ENCODE peak calls at places on chromosomes 3 and 15, in four cellular contexts. U is A673, E is kidney, I is cardiac muscle cell. K is an unnamed sample.

GRCh38 chr15:70833897-70834765 is 19.8 kb downstream of the LARP6 start:
- DNase-seq in U (peak; percentile 84), I (peak; percentile 74), E (no peak), K (no peak)

GRCh38 chr15:75720787-75721461 is 8.3 kb upstream of the CSPG4 start:
- DNase-seq in E (peak; percentile 92), U (peak; percentile 71), I (no peak), K (no peak)

GRCh38 chr15:25875551-25875950 is 12.4 kb upstream of the ATP10A start:
- DNase-seq in I (no peak), U (no peak), E (no peak), K (no peak)

GRCh38 chr3:28234454-28234853 is 7.0 kb upstream of the CMC1 start:
- DNase-seq in E (no peak), U (no peak), I (no peak), K (no peak)

GRCh38 chr15:87561641-87562040 is 694.9 kb downstream of the NTRK3 start:
- DNase-seq in U (no peak), I (no peak), E (no peak), K (no peak)

GRCh38 chr3:195224156-195224979 is 46.6 kb downstream of the XXYLT1 start:
- DNase-seq in U (peak; percentile 62), I (no peak), E (no peak), K (no peak)

GRCh38 chr3:69009559-69010410 is 3.7 kb downstream of the EOGT start:
- DNase-seq in U (no peak), E (no peak), I (peak; percentile 92), K (peak; percentile 20)

GRCh38 chr3:123272547-123272946 is 70.8 kb downstream of the SEC22A start:
- DNase-seq in I (peak; percentile 14), U (peak; percentile 24), E (no peak), K (no peak)

GRCh38 chr15:68055224-68055705 is 1.1 kb downstream of the PIAS1 start:
- DNase-seq in U (peak; percentile 68), I (peak; percentile 52), E (no peak), K (peak; percentile 19)

GRCh38 chr3:65112751-65113300 is 425.0 kb upstream of the ADAMTS9 start:
- DNase-seq in E (no peak), I (no peak), U (no peak), K (no peak)

GRCh38 chr15:38652183-38652794 is 87.7 kb upstream of the RASGRP1 start:
- DNase-seq in E (no peak), I (no peak), U (no peak), K (no peak)

GRCh38 chr15:72866086-72866646 is 82.6 kb upstream of the ADPGK start:
- DNase-seq in I (no peak), U (no peak), E (no peak), K (no peak)

GRCh38 chr15:85684174-85684710 is 110.5 kb downstream of the KLHL25 start:
- DNase-seq in I (no peak), U (no peak), E (no peak), K (no peak)

GRCh38 chr15:85688703-85689102 is 106.0 kb downstream of the KLHL25 start:
- DNase-seq in U (peak; percentile 68), E (no peak), I (no peak), K (no peak)

GRCh38 chr15:85689729-85690128 is 105.0 kb downstream of the KLHL25 start:
- DNase-seq in E (no peak), U (peak; percentile 61), I (peak; percentile 82), K (peak; percentile 39)

GRCh38 chr15:85685366-85685765 is 109.4 kb downstream of the KLHL25 start:
- DNase-seq in E (no peak), U (no peak), I (no peak), K (no peak)

GRCh38 chr15:85687329-85687728 is 107.4 kb downstream of the KLHL25 start:
- DNase-seq in U (no peak), I (no peak), E (no peak), K (no peak)
- TF ChIP-seq CTCF in U (no peak), I (no peak), E (no peak), K (no peak)

GRCh38 chr3:10265833-10266232 is 17.6 kb downstream of the TATDN2 start:
- DNase-seq in I (no peak), U (no peak), E (no peak), K (no peak)

GRCh38 chr3:10259798-10260197 is 11.5 kb downstream of the TATDN2 start:
- DNase-seq in I (no peak), U (no peak), E (no peak), K (no peak)

GRCh38 chr3:10262027-10262426 is 13.8 kb downstream of the TATDN2 start:
- DNase-seq in U (no peak), E (no peak), I (no peak), K (no peak)

GRCh38 chr3:10260211-10260701 is 12.0 kb downstream of the TATDN2 start:
- DNase-seq in E (no peak), U (no peak), I (no peak), K (no peak)

DNA sequence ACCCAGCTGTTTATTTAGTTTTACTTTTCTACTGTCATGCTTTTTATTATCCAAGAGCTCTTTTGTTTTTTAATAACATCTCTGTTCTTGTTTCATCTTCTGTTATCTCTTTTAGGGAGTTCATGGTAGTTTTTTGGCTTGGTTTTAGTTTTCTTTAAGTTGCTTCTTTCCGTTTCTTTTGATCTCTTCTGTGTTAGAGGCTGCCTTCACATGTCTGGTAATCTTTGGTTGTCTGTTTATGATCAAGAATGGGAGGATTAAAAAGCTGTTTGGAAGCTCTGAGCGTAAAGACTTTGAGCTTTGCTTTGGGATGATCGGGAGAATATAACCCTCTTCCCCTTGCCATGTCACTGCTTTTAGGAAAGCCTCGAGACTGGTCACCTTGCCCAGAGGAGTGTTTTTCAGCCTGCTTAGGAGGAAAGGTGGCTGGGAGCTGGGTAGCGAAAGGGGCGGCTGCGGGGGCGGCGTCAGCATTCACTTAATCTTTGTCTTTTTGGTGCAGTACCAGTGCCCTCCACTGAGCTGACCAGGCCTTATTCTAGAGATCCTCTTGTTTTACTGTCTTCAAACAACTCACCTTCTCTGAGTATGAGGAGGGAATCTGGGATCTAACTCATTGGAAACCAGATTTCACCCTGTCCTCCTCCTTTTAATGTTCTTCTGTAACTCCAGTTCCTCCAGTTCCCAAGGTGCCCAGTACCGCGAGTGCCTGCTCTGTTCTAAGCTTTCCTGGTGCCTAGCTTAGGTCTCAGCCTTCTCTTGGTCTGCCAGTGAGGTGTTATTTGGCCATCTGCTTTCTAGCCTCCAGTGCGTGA is 15.5 kb downstream of the TATDN2 start:
- DNase-seq in E (no peak), U (peak; percentile 37), I (peak; percentile 62), K (peak; percentile 59)
- TF ChIP-seq CTCF in E (peak; percentile 32), U (peak; percentile 48), I (peak; percentile 59), K (peak; percentile 89)

GRCh38 chr3:43583481-43583880 is 38.3 kb downstream of the ANO10 start:
- DNase-seq in U (no peak), E (no peak), I (no peak), K (no peak)
- TF ChIP-seq CTCF in U (no peak), E (no peak), I (no peak), K (no peak)

GRCh38 chr3:4763604-4764247 is 215.5 kb upstream of the BHLHE40 start:
- DNase-seq in U (no peak), E (no peak), I (no peak), K (no peak)
- TF ChIP-seq CTCF in U (no peak), E (no peak), I (no peak), K (no peak)

DNA sequence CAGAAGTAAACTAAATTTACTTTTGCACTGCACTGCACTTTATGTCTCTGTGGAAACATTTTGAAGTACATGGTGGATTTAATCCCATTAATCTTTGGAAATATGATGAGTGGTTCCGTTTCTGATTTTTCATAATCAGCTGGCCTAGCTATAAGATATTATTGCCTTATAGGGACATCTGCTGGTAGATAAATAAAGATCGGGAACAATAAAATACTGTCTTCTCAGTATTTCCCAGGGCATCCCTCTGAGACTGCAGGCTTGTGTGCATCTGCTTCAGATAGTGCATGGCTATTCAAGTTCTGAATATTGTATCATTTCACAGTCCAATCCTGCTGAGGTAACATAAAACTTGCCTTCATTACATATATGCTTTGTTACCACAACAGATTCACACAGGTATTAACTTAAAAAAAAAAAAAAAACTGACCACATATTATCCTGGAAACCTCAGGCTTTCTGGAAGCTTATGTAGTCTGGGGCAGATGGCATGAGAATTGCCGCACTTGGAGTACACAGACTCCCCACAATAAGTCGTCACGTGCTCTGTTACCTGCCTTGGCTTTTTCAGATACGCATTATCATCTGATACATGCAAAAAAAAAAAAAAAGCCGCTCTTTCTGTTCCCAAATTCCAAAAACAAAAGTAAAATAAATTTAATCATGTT is 330.8 kb upstream of the AGTR1 start:
- DNase-seq in I (peak; percentile 19), E (no peak), U (peak; percentile 35), K (no peak)
- TF ChIP-seq CTCF in I (no peak), E (no peak), U (peak; percentile 44), K (no peak)

DNA sequence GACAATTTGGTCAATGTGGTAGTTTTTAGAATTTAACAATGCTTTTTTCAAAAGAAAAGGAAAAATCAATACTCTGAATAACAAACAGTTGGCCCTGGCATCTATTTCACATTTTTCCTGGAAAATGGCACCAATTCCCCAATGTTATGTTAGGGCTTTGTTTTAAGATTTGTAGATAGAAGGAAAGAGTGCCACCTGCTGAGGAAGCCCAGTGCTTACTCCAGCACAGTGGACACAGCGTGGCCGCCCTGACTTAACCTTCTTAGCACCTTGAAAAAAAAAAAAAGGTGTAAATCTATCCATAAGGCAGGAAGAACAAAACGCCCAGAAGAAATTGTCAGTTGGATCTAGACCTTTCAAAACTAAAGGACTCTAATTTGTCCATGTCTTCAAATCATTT is 110.7 kb upstream of the CNTN4 start:
- DNase-seq in E (no peak), I (no peak), U (no peak), K (no peak)
- TF ChIP-seq CTCF in E (peak; percentile 22), I (no peak), U (peak; percentile 43), K (no peak)

GRCh38 chr15:45441036-45441435 is 62.7 kb upstream of the GATM start:
- DNase-seq in U (no peak), E (no peak), I (no peak), K (no peak)

GRCh38 chr15:45439521-45439931 is 61.2 kb upstream of the GATM start:
- DNase-seq in I (no peak), U (no peak), E (no peak), K (no peak)

GRCh38 chr15:45448066-45448510 is 69.7 kb upstream of the GATM start:
- DNase-seq in I (no peak), U (no peak), E (no peak), K (no peak)

GRCh38 chr15:45441686-45442085 is 63.3 kb upstream of the GATM start:
- DNase-seq in U (peak; percentile 18), E (no peak), I (no peak), K (no peak)

DNA sequence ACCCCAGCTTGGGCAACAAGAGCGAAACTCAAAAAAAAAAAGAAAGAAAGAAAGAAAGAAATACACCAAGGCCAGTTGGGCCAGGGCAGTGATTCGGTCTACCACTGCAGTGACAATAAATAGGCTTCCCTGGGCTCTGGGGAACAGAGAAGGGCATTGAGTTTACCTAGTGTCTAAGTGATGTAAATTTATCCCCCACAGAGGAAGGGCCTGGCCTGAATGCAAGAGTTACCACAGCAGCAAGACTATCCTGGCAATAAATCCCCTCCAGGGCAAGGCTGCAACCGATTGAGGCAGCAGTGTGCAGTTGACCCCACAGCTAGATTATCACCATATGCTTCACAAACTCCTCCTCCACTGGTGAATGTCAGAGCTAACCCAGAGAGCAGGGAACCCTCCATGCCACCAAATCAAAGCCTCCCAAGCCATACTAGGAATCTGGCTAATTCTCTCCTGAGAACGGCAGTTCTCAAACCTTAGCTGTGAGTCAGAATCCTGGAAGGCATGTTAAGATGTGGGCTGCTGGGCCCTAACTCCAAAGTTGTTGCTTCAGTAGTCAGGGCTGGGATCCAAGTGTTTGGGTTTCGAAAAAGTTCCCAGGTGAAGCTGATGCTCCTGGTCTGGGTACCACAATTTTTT is 64.3 kb upstream of the GATM start:
- DNase-seq in I (peak; percentile 57), U (no peak), E (no peak), K (no peak)
- TF ChIP-seq CTCF in I (no peak), U (no peak), E (no peak), K (no peak)

GRCh38 chr3:184741798-184742675 is 30.2 kb upstream of the MAGEF1 start:
- DNase-seq in E (no peak), U (no peak), I (no peak), K (no peak)
- TF ChIP-seq CTCF in E (no peak), U (peak; percentile 16), I (no peak), K (no peak)

K was measured in endothelial cell.